ENCODE peak calls at places on chromosomes 6 and 20, in eight cellular contexts. D is stomach, J is testis, P is dorsolateral prefrontal cortex, U is fibroblast of villous mesenchyme, O is astrocyte, W is IMR-90, Z is psoas muscle. N is an unnamed sample.

GRCh38 chr6:17505062-17505476 is 95.0 kb upstream of the FAM8A1 start:
- DNase-seq in O (no peak), P (no peak), Z (no peak), U (no peak), W (peak; percentile 34), D (no peak), J (no peak), N (peak; percentile 39)

GRCh38 chr6:105001906-105002305 is 45.0 kb downstream of the LIN28B start:
- DNase-seq in P (no peak), O (no peak), W (no peak), Z (no peak), J (no peak), D (no peak), U (no peak), N (no peak)

GRCh38 chr6:113909224-113909856 is 52.2 kb downstream of the MARCKS start:
- DNase-seq in U (peak; percentile 78), O (peak; percentile 65), Z (no peak), W (peak; percentile 79), D (no peak), P (no peak), J (no peak), N (peak; percentile 83)

GRCh38 chr20:57647006-57647932 is 27.0 kb upstream of the ZBP1 start:
- DNase-seq in U (no peak), P (no peak), Z (no peak), D (no peak), W (no peak), J (no peak), O (no peak), N (no peak)

GRCh38 chr6:51535327-51535726 is 552.1 kb downstream of the PKHD1 start:
- DNase-seq in O (no peak), P (no peak), U (no peak), W (no peak), J (no peak), D (no peak), Z (no peak), N (no peak)

GRCh38 chr20:373171-373890 is 7.2 kb upstream of the TRIB3 start:
- DNase-seq in D (no peak), O (peak; percentile 41), W (peak; percentile 92), Z (peak; percentile 39), U (peak; percentile 95), J (peak; percentile 24), P (no peak), N (peak; percentile 72)

GRCh38 chr20:3092611-3093379 is 8.3 kb upstream of the AVP start:
- DNase-seq in P (no peak), W (no peak), U (no peak), O (peak; percentile 7), D (no peak), J (no peak), Z (peak; percentile 36), N (no peak)

GRCh38 chr6:84764332-84765049 is at the start of gene TBX18:
- DNase-seq in P (no peak), D (peak; percentile 39), J (peak; percentile 95), Z (peak; percentile 89), W (peak; percentile 88), O (peak; percentile 84), U (peak; percentile 98), N (peak; percentile 98)

GRCh38 chr6:44040786-44041185 is 86.5 kb downstream of the MRPL14 start:
- DNase-seq in Z (no peak), O (no peak), D (no peak), W (no peak), P (no peak), J (no peak), U (no peak), N (no peak)

GRCh38 chr6:90982581-90982980 is 395.7 kb upstream of the MAP3K7 start:
- DNase-seq in P (no peak), D (no peak), O (no peak), J (no peak), U (no peak), Z (no peak), W (no peak), N (no peak)

GRCh38 chr6:37615564-37616340 is 81.9 kb downstream of the MDGA1 start:
- DNase-seq in D (no peak), Z (no peak), U (peak; percentile 51), W (no peak), O (peak; percentile 72), J (no peak), P (no peak), N (peak; percentile 68)

GRCh38 chr6:23243858-23244257 is 674.5 kb downstream of the HDGFL1 start:
- DNase-seq in O (no peak), U (no peak), D (no peak), W (no peak), J (no peak), P (no peak), Z (no peak), N (no peak)

GRCh38 chr6:79947191-79948173 is at the start of gene ELOVL4:
- DNase-seq in P (peak; percentile 80), Z (peak; percentile 60), U (peak; percentile 57), D (peak; percentile 47), J (peak; percentile 88), O (peak; percentile 69), W (peak; percentile 74), N (peak; percentile 69)

GRCh38 chr6:19837511-19838441 is 606 bp downstream of the ID4 start:
- DNase-seq in U (peak; percentile 23), Z (peak; percentile 48), D (peak; percentile 39), W (peak; percentile 38), J (peak; percentile 26), P (peak; percentile 14), O (peak; percentile 37), N (peak; percentile 40)

GRCh38 chr6:118644007-118644406 is 7.4 kb downstream of the CEP85L start:
- DNase-seq in W (peak; percentile 53), U (no peak), J (no peak), O (peak; percentile 43), P (no peak), D (no peak), Z (no peak), N (no peak)

GRCh38 chr20:50694379-50695143 is 3.2 kb upstream of the RIPOR3 start:
- DNase-seq in W (peak; percentile 36), Z (no peak), J (no peak), P (no peak), U (no peak), D (no peak), O (peak; percentile 29), N (peak; percentile 21)

DNA sequence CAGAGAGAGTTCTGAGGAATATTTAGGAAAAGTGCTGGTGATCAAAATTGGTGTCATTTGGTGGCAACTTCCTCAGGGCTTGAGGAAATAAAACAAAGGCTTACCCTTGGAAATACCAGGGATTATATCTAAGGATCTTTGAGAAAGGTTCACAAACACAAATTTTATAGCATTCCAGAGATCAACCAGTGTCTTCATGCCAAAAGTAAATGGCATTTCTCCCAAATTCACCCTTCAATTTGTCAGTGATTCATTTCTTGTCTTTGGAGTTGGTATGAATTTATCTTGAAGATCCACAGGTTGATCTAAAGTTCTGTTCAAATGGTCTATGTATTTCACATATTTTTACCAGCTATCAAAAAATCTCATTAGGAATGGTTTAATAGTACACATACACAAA is 181.5 kb downstream of the FUT9 start:
- DNase-seq in P (no peak), D (no peak), U (no peak), J (no peak), W (no peak), O (no peak), Z (no peak), N (no peak)
- H3K4me3 ChIP-seq in P (no peak overlapping the region), D (no peak overlapping the region), U (no peak overlapping the region), J (no peak overlapping the region), W (no peak overlapping the region), O (no peak overlapping the region), Z (no peak overlapping the region), N (no peak overlapping the region)

DNA sequence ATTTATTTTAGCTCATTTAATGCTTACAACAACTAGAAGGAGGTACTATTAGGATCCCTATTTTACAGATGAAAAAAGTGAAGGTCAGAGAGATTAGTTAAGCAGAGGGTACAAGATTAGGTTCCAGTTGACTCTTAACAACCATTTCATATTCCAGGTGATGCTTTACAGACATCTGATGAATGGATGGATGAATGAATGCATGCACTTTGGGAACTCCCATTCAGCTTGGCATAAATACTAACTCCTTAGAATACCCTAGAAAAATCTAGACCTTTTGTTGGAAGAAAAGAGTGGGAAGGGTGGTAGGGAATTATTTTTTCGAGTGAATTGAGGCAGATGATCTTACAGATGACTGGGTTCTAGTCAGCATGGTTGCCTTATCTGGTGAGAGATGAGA is 746 bp upstream of the SNRPB2 start:
- DNase-seq in J (no peak), U (no peak), D (no peak), Z (no peak), W (no peak), P (no peak), O (no peak), N (no peak)
- H3K4me3 ChIP-seq in J (peak overlapping the region; percentile 98), U (no peak overlapping the region), D (peak overlapping the region; percentile 86), Z (peak overlapping the region; percentile 71), W (no peak overlapping the region), P (peak overlapping the region; percentile 90), O (peak overlapping the region; percentile 98), N (no peak overlapping the region)

DNA sequence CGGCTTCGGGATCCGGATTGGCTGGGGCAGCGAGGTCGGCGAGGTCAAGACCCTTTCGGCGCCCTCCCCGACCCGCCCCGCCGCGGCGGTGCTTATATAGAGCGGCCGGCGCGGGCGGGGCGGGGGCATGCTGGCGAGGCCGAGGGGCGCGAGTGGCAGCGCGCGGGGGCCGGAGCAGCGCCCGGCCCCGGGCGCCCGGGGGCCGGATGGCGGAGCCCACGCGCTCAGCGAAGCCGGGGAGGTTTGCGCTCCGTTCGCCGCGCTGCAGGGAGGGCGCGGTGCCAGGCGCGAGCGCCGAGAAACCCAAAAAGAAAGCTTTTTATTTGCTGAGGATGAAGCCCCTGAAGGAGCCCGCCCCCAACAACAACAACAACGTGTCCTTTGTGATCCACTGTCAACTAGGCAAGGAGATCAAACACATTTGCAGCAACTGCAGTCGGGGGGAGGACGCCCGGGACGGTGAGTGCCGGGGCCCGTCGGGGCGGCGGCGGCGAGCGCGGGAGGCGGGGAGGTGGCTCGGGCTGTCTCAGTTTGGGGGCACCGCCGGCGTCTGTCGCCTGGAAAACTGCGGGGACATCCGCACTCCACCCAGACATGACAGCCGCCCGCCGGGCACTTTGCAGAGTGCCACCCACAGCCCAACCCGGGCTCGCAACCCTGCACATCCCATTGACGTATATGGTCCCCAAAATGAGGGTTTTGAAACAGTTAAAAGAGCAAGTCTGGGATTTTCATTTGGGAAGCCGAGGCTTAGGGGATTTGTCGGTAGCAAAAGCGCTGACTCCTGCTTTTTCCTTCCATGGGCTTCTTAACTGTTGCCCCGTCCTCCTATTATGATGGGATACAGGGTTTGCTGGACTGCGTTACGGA is 297.3 kb downstream of the PHACTR1 start:
- DNase-seq in W (no peak), O (no peak), Z (no peak), J (no peak), P (peak; percentile 34), D (no peak), U (no peak), N (no peak)
- H3K4me3 ChIP-seq in W (peak overlapping the region; percentile 31), O (peak overlapping the region; percentile 42), Z (peak overlapping the region; percentile 64), J (peak overlapping the region; percentile 51), P (peak overlapping the region; percentile 78), D (peak overlapping the region; percentile 53), U (no peak overlapping the region), N (peak overlapping the region; percentile 62)

DNA sequence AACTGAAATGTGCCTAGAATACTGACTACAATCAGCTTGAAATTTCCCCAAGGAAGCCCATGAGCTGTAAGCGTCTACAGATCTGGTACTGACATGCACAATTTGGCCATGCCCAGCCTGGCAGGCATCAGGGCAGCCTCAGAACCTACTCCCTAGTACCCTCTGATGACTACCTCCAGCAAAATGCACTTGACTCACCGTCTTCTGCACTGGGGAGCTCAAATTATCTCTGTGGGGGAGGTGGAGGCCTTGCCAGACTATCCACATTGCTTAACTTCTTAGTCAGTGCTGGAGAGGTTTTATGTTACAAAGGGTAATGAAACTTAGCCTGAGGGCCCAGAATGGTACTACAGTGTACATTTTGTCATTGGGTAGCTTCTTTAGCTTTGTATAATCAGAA is 126.0 kb upstream of the ADGRF1 start:
- DNase-seq in Z (peak; percentile 66), D (peak; percentile 34), J (no peak), W (peak; percentile 98), O (peak; percentile 97), U (peak; percentile 94), P (peak; percentile 5), N (peak; percentile 96)
- H3K4me3 ChIP-seq in Z (no peak overlapping the region), D (no peak overlapping the region), J (no peak overlapping the region), W (no peak overlapping the region), O (no peak overlapping the region), U (no peak overlapping the region), P (no peak overlapping the region), N (no peak overlapping the region)

N was measured in AG10803.